ENCODE peak calls at places on chromosomes 11 and 22, in five cellular contexts. One of them, this sample, is unnamed.

GRCh38 chr11:71238285-71238875 is 14.0 kb downstream of the SHANK2 start:
- DNase-seq in mammary epithelial cell: no peak
- DNase-seq in AG09309: no peak
- DNase-seq in NCI-H187 treated with DMSO at 0.1 percent for 48 hours: no peak
- DNase-seq in stimulated activated CD4-positive, alpha-beta T cell treated with anti-CD3 and anti-CD28 coated beads, Interleukin-12 subunit alpha, Interleukin-12 subunit beta, amount 100 ng/mL, for 24 hours: no peak
- DNase-seq in this sample: no peak

GRCh38 chr22:24153353-24153752 is 27.9 kb upstream of the SUSD2 start:
- DNase-seq in stimulated activated CD4-positive, alpha-beta T cell treated with anti-CD3 and anti-CD28 coated beads, Interleukin-12 subunit alpha, Interleukin-12 subunit beta, amount 100 ng/mL, for 24 hours: no peak
- DNase-seq in AG09309: no peak
- DNase-seq in NCI-H187 treated with DMSO at 0.1 percent for 48 hours: no peak
- DNase-seq in mammary epithelial cell: no peak
- DNase-seq in this sample: peak

GRCh38 chr11:46808804-46809431 is 37.2 kb downstream of the CKAP5 start:
- DNase-seq in AG09309: peak
- DNase-seq in NCI-H187 treated with DMSO at 0.1 percent for 48 hours: no peak
- DNase-seq in mammary epithelial cell: peak
- DNase-seq in stimulated activated CD4-positive, alpha-beta T cell treated with anti-CD3 and anti-CD28 coated beads, Interleukin-12 subunit alpha, Interleukin-12 subunit beta, amount 100 ng/mL, for 24 hours: no peak
- DNase-seq in this sample: peak

GRCh38 chr11:9568854-9569587 is 4.4 kb upstream of the WEE1 start:
- DNase-seq in AG09309: peak
- DNase-seq in stimulated activated CD4-positive, alpha-beta T cell treated with anti-CD3 and anti-CD28 coated beads, Interleukin-12 subunit alpha, Interleukin-12 subunit beta, amount 100 ng/mL, for 24 hours: no peak
- DNase-seq in mammary epithelial cell: peak
- DNase-seq in NCI-H187 treated with DMSO at 0.1 percent for 48 hours: no peak
- DNase-seq in this sample: peak

GRCh38 chr11:56783448-56784041 is 35.0 kb upstream of the OR9G4 start:
- DNase-seq in NCI-H187 treated with DMSO at 0.1 percent for 48 hours: no peak
- DNase-seq in mammary epithelial cell: peak
- DNase-seq in stimulated activated CD4-positive, alpha-beta T cell treated with anti-CD3 and anti-CD28 coated beads, Interleukin-12 subunit alpha, Interleukin-12 subunit beta, amount 100 ng/mL, for 24 hours: no peak
- DNase-seq in AG09309: peak
- DNase-seq in this sample: peak

GRCh38 chr11:72789493-72790131 is 4.2 kb downstream of the STARD10 start:
- DNase-seq in stimulated activated CD4-positive, alpha-beta T cell treated with anti-CD3 and anti-CD28 coated beads, Interleukin-12 subunit alpha, Interleukin-12 subunit beta, amount 100 ng/mL, for 24 hours: no peak
- DNase-seq in AG09309: no peak
- DNase-seq in mammary epithelial cell: peak
- DNase-seq in NCI-H187 treated with DMSO at 0.1 percent for 48 hours: no peak
- DNase-seq in this sample: no peak

GRCh38 chr22:40951795-40952602 is 821 bp downstream of the RBX1 start:
- DNase-seq in NCI-H187 treated with DMSO at 0.1 percent for 48 hours: no peak
- DNase-seq in AG09309: no peak
- DNase-seq in stimulated activated CD4-positive, alpha-beta T cell treated with anti-CD3 and anti-CD28 coated beads, Interleukin-12 subunit alpha, Interleukin-12 subunit beta, amount 100 ng/mL, for 24 hours: no peak
- DNase-seq in mammary epithelial cell: no peak
- DNase-seq in this sample: no peak

GRCh38 chr22:36017661-36018091 is 10.9 kb downstream of the RBFOX2 start:
- DNase-seq in NCI-H187 treated with DMSO at 0.1 percent for 48 hours: peak
- DNase-seq in stimulated activated CD4-positive, alpha-beta T cell treated with anti-CD3 and anti-CD28 coated beads, Interleukin-12 subunit alpha, Interleukin-12 subunit beta, amount 100 ng/mL, for 24 hours: no peak
- DNase-seq in mammary epithelial cell: no peak
- DNase-seq in AG09309: no peak
- DNase-seq in this sample: peak

GRCh38 chr11:69372589-69373250 is 78.8 kb downstream of the MYEOV start:
- DNase-seq in NCI-H187 treated with DMSO at 0.1 percent for 48 hours: no peak
- DNase-seq in AG09309: no peak
- DNase-seq in stimulated activated CD4-positive, alpha-beta T cell treated with anti-CD3 and anti-CD28 coated beads, Interleukin-12 subunit alpha, Interleukin-12 subunit beta, amount 100 ng/mL, for 24 hours: no peak
- DNase-seq in mammary epithelial cell: no peak
- DNase-seq in this sample: no peak

GRCh38 chr11:131888230-131888826 is 517.9 kb downstream of the NTM start:
- DNase-seq in AG09309: peak
- DNase-seq in mammary epithelial cell: peak
- DNase-seq in stimulated activated CD4-positive, alpha-beta T cell treated with anti-CD3 and anti-CD28 coated beads, Interleukin-12 subunit alpha, Interleukin-12 subunit beta, amount 100 ng/mL, for 24 hours: no peak
- DNase-seq in NCI-H187 treated with DMSO at 0.1 percent for 48 hours: no peak
- DNase-seq in this sample: peak

GRCh38 chr22:23908561-23909205 is 14.5 kb downstream of the MIF start:
- DNase-seq in NCI-H187 treated with DMSO at 0.1 percent for 48 hours: no peak
- DNase-seq in stimulated activated CD4-positive, alpha-beta T cell treated with anti-CD3 and anti-CD28 coated beads, Interleukin-12 subunit alpha, Interleukin-12 subunit beta, amount 100 ng/mL, for 24 hours: no peak
- DNase-seq in mammary epithelial cell: no peak
- DNase-seq in AG09309: no peak
- DNase-seq in this sample: no peak